ENCODE peak calls at places on chromosome 2, in seven cellular contexts. One of them, this sample, is unnamed.

GRCh38 chr2:94874277-94874997 is 3.2 kb downstream of the TEKT4 start:
- DNase-seq in H1: no peak
- DNase-seq in GM12878: no peak
- DNase-seq in K562: peak
- DNase-seq in HepG2: peak
- DNase-seq in GM12891: peak
- DNase-seq in SK-N-SH: peak
- DNase-seq in this sample: peak

GRCh38 chr2:69582582-69583176 is 60.9 kb downstream of the AAK1 start:
- DNase-seq in H1: no peak
- DNase-seq in GM12878: no peak
- DNase-seq in K562: peak
- DNase-seq in HepG2: peak
- DNase-seq in GM12891: no peak
- DNase-seq in SK-N-SH: no peak
- DNase-seq in this sample: no peak

GRCh38 chr2:203789613-203790012 is 78.0 kb upstream of the CTLA4 start:
- DNase-seq in H1: no peak
- DNase-seq in GM12878: no peak
- DNase-seq in K562: no peak
- DNase-seq in HepG2: no peak
- DNase-seq in GM12891: no peak
- DNase-seq in SK-N-SH: no peak
- DNase-seq in this sample: no peak

GRCh38 chr2:189548686-189549439 is 31.7 kb downstream of the SLC40A1 start:
- DNase-seq in H1: no peak
- DNase-seq in GM12878: no peak
- DNase-seq in K562: peak
- DNase-seq in HepG2: peak
- DNase-seq in GM12891: no peak
- DNase-seq in SK-N-SH: no peak
- DNase-seq in this sample: no peak

GRCh38 chr2:150370600-150370999 is 116.9 kb downstream of the RND3 start:
- DNase-seq in H1: no peak
- DNase-seq in GM12878: no peak
- DNase-seq in K562: no peak
- DNase-seq in HepG2: no peak
- DNase-seq in GM12891: no peak
- DNase-seq in SK-N-SH: no peak
- DNase-seq in this sample: no peak

GRCh38 chr2:45674035-45674791 is 22.7 kb downstream of the PRKCE start:
- DNase-seq in H1: no peak
- DNase-seq in GM12878: no peak
- DNase-seq in K562: no peak
- DNase-seq in HepG2: no peak
- DNase-seq in GM12891: no peak
- DNase-seq in SK-N-SH: no peak
- DNase-seq in this sample: no peak

GRCh38 chr2:230256735-230257332 is 31.3 kb downstream of the SP140 start:
- DNase-seq in H1: no peak
- DNase-seq in GM12878: no peak
- DNase-seq in K562: no peak
- DNase-seq in HepG2: no peak
- DNase-seq in GM12891: no peak
- DNase-seq in SK-N-SH: no peak
- DNase-seq in this sample: no peak

GRCh38 chr2:94997981-94998920 is 27.3 kb upstream of the MAL start:
- DNase-seq in H1: no peak
- DNase-seq in GM12878: no peak
- DNase-seq in K562: no peak
- DNase-seq in HepG2: no peak
- DNase-seq in GM12891: no peak
- DNase-seq in SK-N-SH: no peak
- DNase-seq in this sample: no peak

GRCh38 chr2:113877651-113878594 is 12.0 kb upstream of the ACTR3 start:
- DNase-seq in H1: no peak
- DNase-seq in GM12878: no peak
- DNase-seq in K562: no peak
- DNase-seq in HepG2: peak
- DNase-seq in GM12891: no peak
- DNase-seq in SK-N-SH: peak
- DNase-seq in this sample: no peak

GRCh38 chr2:24482256-24482971 is 8.6 kb upstream of the NCOA1 start:
- DNase-seq in H1: no peak
- DNase-seq in GM12878: no peak
- DNase-seq in K562: peak
- DNase-seq in HepG2: no peak
- DNase-seq in GM12891: no peak
- DNase-seq in SK-N-SH: no peak
- DNase-seq in this sample: no peak

GRCh38 chr2:187129866-187130265 is 280.9 kb upstream of the ZSWIM2 start:
- DNase-seq in H1: no peak
- DNase-seq in GM12878: no peak
- DNase-seq in K562: no peak
- DNase-seq in HepG2: no peak
- DNase-seq in GM12891: no peak
- DNase-seq in SK-N-SH: no peak
- DNase-seq in this sample: no peak

GRCh38 chr2:45755585-45756330 is 104.3 kb downstream of the PRKCE start:
- DNase-seq in H1: no peak
- DNase-seq in GM12878: no peak
- DNase-seq in K562: no peak
- DNase-seq in HepG2: no peak
- DNase-seq in GM12891: no peak
- DNase-seq in SK-N-SH: no peak
- DNase-seq in this sample: no peak

GRCh38 chr2:114933671-114934241 is 491.3 kb downstream of the DPP10 start:
- DNase-seq in H1: no peak
- DNase-seq in GM12878: no peak
- DNase-seq in K562: no peak
- DNase-seq in HepG2: no peak
- DNase-seq in GM12891: no peak
- DNase-seq in SK-N-SH: no peak
- DNase-seq in this sample: no peak

DNA sequence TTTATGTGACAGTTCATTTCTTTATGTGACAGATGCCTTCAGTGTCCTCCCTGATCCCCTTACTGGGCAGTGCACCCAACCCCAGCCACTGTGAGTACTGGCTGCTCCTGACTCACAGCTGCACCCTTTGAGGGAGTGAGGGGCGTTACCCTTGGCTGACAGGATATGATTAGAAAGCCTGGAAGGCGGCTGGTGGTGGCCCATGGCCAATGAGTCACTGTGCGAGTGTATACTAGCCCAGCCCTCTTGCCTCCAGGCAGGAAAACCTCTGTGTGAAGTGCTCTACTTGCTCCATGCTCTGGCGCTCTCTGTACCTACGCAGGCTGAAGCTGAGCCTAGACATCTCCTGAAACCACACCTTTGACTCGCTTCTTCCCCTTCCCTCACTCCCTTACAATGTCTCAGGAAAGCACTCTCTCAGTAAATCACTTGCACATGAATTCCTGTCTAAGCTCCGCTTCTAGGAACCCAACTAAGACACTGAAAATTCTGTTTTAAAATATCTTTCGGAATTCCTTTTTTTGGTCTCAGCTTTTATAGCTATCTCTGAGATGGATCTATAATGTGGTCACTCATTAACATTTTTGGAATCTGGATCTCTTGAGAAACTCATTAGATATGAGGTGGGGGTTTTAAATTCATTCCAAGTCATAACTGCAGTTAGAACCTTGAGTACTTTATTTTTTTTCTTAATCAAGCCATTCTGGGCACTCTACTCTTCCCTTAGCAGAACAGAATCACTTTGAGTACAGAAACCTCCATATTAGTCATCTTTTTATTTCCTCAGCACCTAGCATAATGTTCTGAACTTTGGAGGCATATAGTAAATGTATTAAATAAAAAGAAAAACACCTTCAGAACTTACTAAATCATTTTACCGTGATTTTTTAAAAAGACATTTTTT is 25.3 kb upstream of the STAM2 start:
- DNase-seq in H1: peak
- DNase-seq in GM12878: no peak
- DNase-seq in K562: peak
- DNase-seq in HepG2: peak
- DNase-seq in GM12891: no peak
- DNase-seq in SK-N-SH: peak
- DNase-seq in this sample: no peak
- TF ChIP-seq TAF1 in H1: no peak
- TF ChIP-seq TAF1 in GM12878: no peak
- TF ChIP-seq TAF1 in K562: no peak
- TF ChIP-seq TAF1 in HepG2: no peak
- TF ChIP-seq TAF1 in GM12891: no peak
- TF ChIP-seq TAF1 in SK-N-SH: peak
- TF ChIP-seq TAF1 in this sample: no peak

GRCh38 chr2:67057123-67057522 is 340.0 kb upstream of the ETAA1 start:
- DNase-seq in H1: no peak
- DNase-seq in GM12878: no peak
- DNase-seq in K562: no peak
- DNase-seq in HepG2: no peak
- DNase-seq in GM12891: no peak
- DNase-seq in SK-N-SH: no peak
- DNase-seq in this sample: no peak

GRCh38 chr2:67054725-67055124 is 342.4 kb upstream of the ETAA1 start:
- DNase-seq in H1: no peak
- DNase-seq in GM12878: no peak
- DNase-seq in K562: no peak
- DNase-seq in HepG2: no peak
- DNase-seq in GM12891: no peak
- DNase-seq in SK-N-SH: no peak
- DNase-seq in this sample: no peak

GRCh38 chr2:67055387-67056304 is 341.5 kb upstream of the ETAA1 start:
- DNase-seq in H1: no peak
- DNase-seq in GM12878: no peak
- DNase-seq in K562: no peak
- DNase-seq in HepG2: peak
- DNase-seq in GM12891: no peak
- DNase-seq in SK-N-SH: no peak
- DNase-seq in this sample: no peak

DNA sequence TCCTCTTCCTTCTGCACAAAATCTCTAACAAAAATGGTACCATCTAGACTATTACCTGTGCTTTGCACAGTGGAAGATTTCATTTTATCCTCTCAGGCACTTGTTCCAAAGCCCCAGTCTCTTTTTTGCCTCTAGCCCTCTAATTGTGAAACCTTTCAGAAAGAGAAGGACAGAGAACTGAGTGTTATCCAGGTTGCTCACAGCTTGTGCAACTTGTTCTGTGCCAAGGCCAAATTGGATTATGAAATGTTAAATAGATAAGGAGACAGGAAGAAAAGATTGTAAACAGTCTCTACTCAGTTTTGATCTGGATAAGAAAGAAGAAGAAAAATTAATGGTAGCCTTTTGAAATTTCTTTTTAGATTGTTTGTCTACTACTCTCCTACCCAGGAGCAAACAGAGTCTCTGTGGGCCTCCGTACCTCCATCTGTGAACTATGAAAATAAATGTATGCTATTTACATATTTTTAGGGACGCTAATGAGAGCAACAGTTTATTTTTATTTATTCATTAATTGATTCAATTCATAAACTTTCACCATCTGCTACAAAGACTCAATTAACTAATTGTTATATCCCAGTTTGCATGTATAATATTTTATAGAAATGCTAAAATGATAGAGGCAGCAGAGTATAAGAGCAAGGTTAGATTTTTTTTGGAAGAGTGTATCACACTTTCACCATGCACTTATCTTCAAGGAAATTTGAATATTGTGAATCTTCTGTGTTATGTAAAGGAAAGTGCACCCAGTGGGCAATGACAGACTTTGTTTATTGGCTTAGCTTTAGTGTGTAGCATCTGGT is 339.0 kb upstream of the ETAA1 start:
- DNase-seq in H1: no peak
- DNase-seq in GM12878: no peak
- DNase-seq in K562: no peak
- DNase-seq in HepG2: peak
- DNase-seq in GM12891: no peak
- DNase-seq in SK-N-SH: no peak
- DNase-seq in this sample: no peak
- TF ChIP-seq POLR2AphosphoS5 in H1: no peak
- TF ChIP-seq POLR2AphosphoS5 in GM12878: no peak
- TF ChIP-seq POLR2AphosphoS5 in K562: no peak
- TF ChIP-seq POLR2AphosphoS5 in HepG2: no peak
- TF ChIP-seq POLR2AphosphoS5 in GM12891: no peak
- TF ChIP-seq POLR2AphosphoS5 in SK-N-SH: no peak
- TF ChIP-seq POLR2AphosphoS5 in this sample: no peak

GRCh38 chr2:239778042-239778811 is 246.9 kb downstream of the NDUFA10 start:
- DNase-seq in H1: no peak
- DNase-seq in GM12878: no peak
- DNase-seq in K562: no peak
- DNase-seq in HepG2: no peak
- DNase-seq in GM12891: no peak
- DNase-seq in SK-N-SH: no peak
- DNase-seq in this sample: no peak

GRCh38 chr2:239780236-239780997 is 244.7 kb downstream of the NDUFA10 start:
- DNase-seq in H1: no peak
- DNase-seq in GM12878: no peak
- DNase-seq in K562: no peak
- DNase-seq in HepG2: no peak
- DNase-seq in GM12891: no peak
- DNase-seq in SK-N-SH: no peak
- DNase-seq in this sample: no peak

GRCh38 chr2:239779592-239779983 is 245.6 kb downstream of the NDUFA10 start:
- DNase-seq in H1: no peak
- DNase-seq in GM12878: no peak
- DNase-seq in K562: no peak
- DNase-seq in HepG2: no peak
- DNase-seq in GM12891: no peak
- DNase-seq in SK-N-SH: no peak
- DNase-seq in this sample: no peak

GRCh38 chr2:239778861-239779591 is 246.1 kb downstream of the NDUFA10 start:
- DNase-seq in H1: no peak
- DNase-seq in GM12878: no peak
- DNase-seq in K562: no peak
- DNase-seq in HepG2: no peak
- DNase-seq in GM12891: no peak
- DNase-seq in SK-N-SH: no peak
- DNase-seq in this sample: no peak

DNA sequence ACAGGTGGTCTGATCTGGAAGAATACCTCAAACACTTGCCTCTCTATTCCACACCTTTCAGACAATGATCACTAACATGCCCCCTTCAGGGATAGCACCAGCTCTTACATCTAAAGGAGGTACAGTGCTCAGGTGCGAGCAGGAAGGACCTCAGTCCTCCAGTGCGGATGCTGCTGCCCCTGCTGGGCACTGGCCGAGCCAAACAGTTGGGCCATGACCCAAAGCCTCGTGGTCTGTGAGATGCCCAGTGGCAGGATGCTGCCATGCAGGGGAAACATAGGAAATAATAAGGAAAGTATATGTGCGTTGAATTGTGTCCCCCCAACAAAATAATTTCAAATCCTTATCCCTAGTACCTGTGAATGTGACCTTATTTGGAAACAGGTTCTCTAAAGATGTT is 243.7 kb downstream of the NDUFA10 start:
- DNase-seq in H1: no peak
- DNase-seq in GM12878: no peak
- DNase-seq in K562: no peak
- DNase-seq in HepG2: no peak
- DNase-seq in GM12891: no peak
- DNase-seq in SK-N-SH: no peak
- DNase-seq in this sample: no peak
- TF ChIP-seq TAF1 in H1: no peak
- TF ChIP-seq TAF1 in GM12878: no peak
- TF ChIP-seq TAF1 in K562: no peak
- TF ChIP-seq TAF1 in HepG2: no peak
- TF ChIP-seq TAF1 in GM12891: no peak
- TF ChIP-seq TAF1 in SK-N-SH: no peak
- TF ChIP-seq TAF1 in this sample: no peak

GRCh38 chr2:71831208-71831577 is 316.5 kb downstream of the CYP26B1 start:
- DNase-seq in H1: no peak
- DNase-seq in GM12878: no peak
- DNase-seq in K562: no peak
- DNase-seq in HepG2: no peak
- DNase-seq in GM12891: no peak
- DNase-seq in SK-N-SH: no peak
- DNase-seq in this sample: no peak
- TF ChIP-seq POLR2AphosphoS5 in H1: no peak
- TF ChIP-seq POLR2AphosphoS5 in GM12878: no peak
- TF ChIP-seq POLR2AphosphoS5 in K562: no peak
- TF ChIP-seq POLR2AphosphoS5 in HepG2: no peak
- TF ChIP-seq POLR2AphosphoS5 in GM12891: no peak
- TF ChIP-seq POLR2AphosphoS5 in SK-N-SH: no peak
- TF ChIP-seq POLR2AphosphoS5 in this sample: no peak

This sample was measured in GM12892.